ENCODE peak calls at places on chromosome 15, in four cellular contexts. One of them, this sample, is unnamed.

GRCh38 chr15:73344051-73344450 is 24.7 kb downstream of the HCN4 start:
- DNase-seq in suprapubic skin: no peak
- DNase-seq in prostate gland: no peak
- DNase-seq in ovary: no peak
- DNase-seq in this sample: no peak

GRCh38 chr15:73322665-73323373 is 45.9 kb downstream of the HCN4 start:
- DNase-seq in suprapubic skin: no peak
- DNase-seq in prostate gland: no peak
- DNase-seq in ovary: no peak
- DNase-seq in this sample: no peak

GRCh38 chr15:95162967-95163531 is 931.7 kb downstream of the MCTP2 start:
- DNase-seq in suprapubic skin: peak
- DNase-seq in prostate gland: no peak
- DNase-seq in ovary: no peak
- DNase-seq in this sample: no peak

GRCh38 chr15:23855947-23856346 is 168.8 kb upstream of the NDN start:
- DNase-seq in suprapubic skin: no peak
- DNase-seq in prostate gland: no peak
- DNase-seq in ovary: no peak
- DNase-seq in this sample: no peak

GRCh38 chr15:56672721-56673120 is 60.6 kb downstream of the ZNF280D start:
- DNase-seq in suprapubic skin: no peak
- DNase-seq in prostate gland: no peak
- DNase-seq in ovary: no peak
- DNase-seq in this sample: no peak

GRCh38 chr15:89332446-89332845 is 2.2 kb downstream of the POLG start:
- DNase-seq in suprapubic skin: no peak
- DNase-seq in prostate gland: no peak
- DNase-seq in ovary: no peak
- DNase-seq in this sample: no peak

GRCh38 chr15:75775296-75776074 is 62.8 kb upstream of the CSPG4 start:
- DNase-seq in suprapubic skin: no peak
- DNase-seq in prostate gland: no peak
- DNase-seq in ovary: no peak
- DNase-seq in this sample: no peak

GRCh38 chr15:74530771-74531143 is 10.3 kb upstream of the ARID3B start:
- DNase-seq in suprapubic skin: no peak
- DNase-seq in prostate gland: no peak
- DNase-seq in ovary: no peak
- DNase-seq in this sample: no peak

GRCh38 chr15:49060710-49061483 is 14.7 kb upstream of the SECISBP2L start:
- DNase-seq in suprapubic skin: no peak
- DNase-seq in prostate gland: no peak
- DNase-seq in ovary: no peak
- DNase-seq in this sample: no peak

GRCh38 chr15:92277776-92278175 is 115.9 kb upstream of the ST8SIA2 start:
- DNase-seq in suprapubic skin: no peak
- DNase-seq in prostate gland: no peak
- DNase-seq in ovary: no peak
- DNase-seq in this sample: peak

GRCh38 chr15:81893182-81893833 is 152.5 kb downstream of the MEX3B start:
- DNase-seq in suprapubic skin: no peak
- DNase-seq in prostate gland: no peak
- DNase-seq in ovary: no peak
- DNase-seq in this sample: no peak

GRCh38 chr15:48112242-48112641 is 8.5 kb upstream of the SLC24A5 start:
- DNase-seq in suprapubic skin: no peak
- DNase-seq in prostate gland: no peak
- DNase-seq in ovary: no peak
- DNase-seq in this sample: no peak

GRCh38 chr15:81820236-81820635 is 225.6 kb downstream of the MEX3B start:
- DNase-seq in suprapubic skin: no peak
- DNase-seq in prostate gland: no peak
- DNase-seq in ovary: no peak
- DNase-seq in this sample: no peak

GRCh38 chr15:50261979-50262378 is 3.5 kb downstream of the HDC start:
- DNase-seq in suprapubic skin: no peak
- DNase-seq in prostate gland: no peak
- DNase-seq in ovary: no peak
- DNase-seq in this sample: no peak

GRCh38 chr15:95701410-95701809 is 629.1 kb upstream of the NR2F2 start:
- DNase-seq in suprapubic skin: no peak
- DNase-seq in prostate gland: no peak
- DNase-seq in ovary: no peak
- DNase-seq in this sample: no peak

GRCh38 chr15:73959012-73959581 is 32.8 kb downstream of the LOXL1 start:
- DNase-seq in suprapubic skin: no peak
- DNase-seq in prostate gland: no peak
- DNase-seq in ovary: no peak
- DNase-seq in this sample: no peak

GRCh38 chr15:58114812-58115211 is 23.4 kb upstream of the AQP9 start:
- DNase-seq in suprapubic skin: no peak
- DNase-seq in prostate gland: no peak
- DNase-seq in ovary: no peak
- DNase-seq in this sample: no peak

GRCh38 chr15:67937153-67937761 is 97.4 kb upstream of the RNU6-1 start:
- DNase-seq in suprapubic skin: no peak
- DNase-seq in prostate gland: no peak
- DNase-seq in ovary: no peak
- DNase-seq in this sample: no peak

GRCh38 chr15:56804908-56805307 is 71.6 kb upstream of the ZNF280D start:
- DNase-seq in suprapubic skin: no peak
- DNase-seq in prostate gland: no peak
- DNase-seq in ovary: no peak
- DNase-seq in this sample: no peak

GRCh38 chr15:35874260-35874905 is 328.4 kb upstream of the DPH6 start:
- DNase-seq in suprapubic skin: no peak
- DNase-seq in prostate gland: no peak
- DNase-seq in ovary: no peak
- DNase-seq in this sample: no peak

GRCh38 chr15:73926191-73927002 is at the start of gene LOXL1:
- DNase-seq in suprapubic skin: no peak
- DNase-seq in prostate gland: peak
- DNase-seq in ovary: peak
- DNase-seq in this sample: no peak

GRCh38 chr15:61621146-61621545 is 392.0 kb upstream of the RORA start:
- DNase-seq in suprapubic skin: no peak
- DNase-seq in prostate gland: peak
- DNase-seq in ovary: no peak
- DNase-seq in this sample: no peak

GRCh38 chr15:81398910-81399551 is 25.0 kb upstream of the TMC3 start:
- DNase-seq in suprapubic skin: no peak
- DNase-seq in prostate gland: peak
- DNase-seq in ovary: no peak
- DNase-seq in this sample: no peak

GRCh38 chr15:89984421-89985010 is 16.6 kb upstream of the ZNF710 start:
- DNase-seq in suprapubic skin: no peak
- DNase-seq in prostate gland: no peak
- DNase-seq in ovary: no peak
- DNase-seq in this sample: no peak

GRCh38 chr15:52858388-52859176 is 68.4 kb upstream of the ONECUT1 start:
- DNase-seq in suprapubic skin: no peak
- DNase-seq in prostate gland: no peak
- DNase-seq in ovary: no peak
- DNase-seq in this sample: no peak

GRCh38 chr15:92326236-92326635 is 67.4 kb upstream of the ST8SIA2 start:
- DNase-seq in suprapubic skin: no peak
- DNase-seq in prostate gland: no peak
- DNase-seq in ovary: no peak
- DNase-seq in this sample: no peak

DNA sequence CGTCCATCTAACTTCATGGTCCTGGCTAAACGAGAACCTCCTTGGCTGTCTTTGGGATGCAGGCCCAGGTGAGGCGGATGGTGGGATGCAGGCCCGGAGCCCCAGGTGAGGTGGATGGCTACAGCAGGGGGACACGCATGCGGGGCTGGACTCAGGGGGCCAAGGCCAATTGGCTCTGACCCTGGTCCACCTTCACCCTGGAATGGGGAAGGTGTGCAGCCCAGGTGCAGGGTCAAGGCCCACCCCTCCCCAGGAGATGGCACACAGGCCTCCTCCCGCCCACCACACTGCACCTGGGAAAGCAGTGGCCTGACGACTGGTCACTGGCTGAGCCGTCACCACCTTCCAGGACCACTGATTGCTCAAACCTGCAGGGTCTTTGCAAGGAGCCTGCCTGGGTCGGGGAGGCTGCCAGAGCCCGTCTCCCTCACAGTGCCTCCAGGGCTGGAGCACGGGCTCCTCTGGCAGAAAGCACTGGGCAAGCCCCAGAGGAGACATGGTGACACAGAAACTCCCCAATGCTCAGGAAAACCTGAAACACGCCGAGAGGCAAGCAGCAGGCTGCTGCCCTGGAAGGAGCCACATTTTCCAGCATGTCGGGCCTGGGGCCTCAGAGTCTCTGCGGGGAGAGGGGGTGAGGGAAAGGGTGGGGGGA is 159.6 kb downstream of the LRRK1 start:
- DNase-seq in suprapubic skin: no peak
- DNase-seq in prostate gland: no peak
- DNase-seq in ovary: no peak
- DNase-seq in this sample: no peak
- TF ChIP-seq CTCF in suprapubic skin: no peak
- TF ChIP-seq CTCF in prostate gland: no peak
- TF ChIP-seq CTCF in ovary: no peak
- TF ChIP-seq CTCF in this sample: no peak

DNA sequence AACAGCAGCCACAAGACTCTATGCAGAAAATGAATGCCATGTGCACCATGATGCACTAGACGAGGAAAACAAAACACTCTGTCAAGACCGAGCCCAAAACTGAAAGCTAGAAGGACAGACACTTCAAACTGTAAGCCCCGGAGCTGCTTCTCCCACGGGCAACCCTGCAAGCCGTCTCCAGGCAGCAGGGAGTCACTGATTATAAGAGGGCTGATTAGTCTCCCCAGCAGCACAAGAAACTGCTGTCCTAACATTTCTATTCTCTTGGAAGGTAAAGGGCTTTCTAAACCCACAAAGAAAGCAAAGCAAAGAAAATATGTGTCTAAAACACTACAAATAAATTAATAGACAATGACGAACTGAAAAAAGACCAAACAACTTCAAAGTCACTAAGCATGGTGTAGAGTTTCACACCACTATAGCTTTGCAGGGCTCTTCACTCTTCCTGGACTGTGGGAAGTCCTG is 15.5 kb downstream of the TBC1D2B start:
- DNase-seq in suprapubic skin: peak
- DNase-seq in prostate gland: no peak
- DNase-seq in ovary: no peak
- DNase-seq in this sample: no peak
- H3K4me3 ChIP-seq in suprapubic skin: peak
- H3K4me3 ChIP-seq in prostate gland: no peak
- H3K4me3 ChIP-seq in ovary: peak
- H3K4me3 ChIP-seq in this sample: peak

DNA sequence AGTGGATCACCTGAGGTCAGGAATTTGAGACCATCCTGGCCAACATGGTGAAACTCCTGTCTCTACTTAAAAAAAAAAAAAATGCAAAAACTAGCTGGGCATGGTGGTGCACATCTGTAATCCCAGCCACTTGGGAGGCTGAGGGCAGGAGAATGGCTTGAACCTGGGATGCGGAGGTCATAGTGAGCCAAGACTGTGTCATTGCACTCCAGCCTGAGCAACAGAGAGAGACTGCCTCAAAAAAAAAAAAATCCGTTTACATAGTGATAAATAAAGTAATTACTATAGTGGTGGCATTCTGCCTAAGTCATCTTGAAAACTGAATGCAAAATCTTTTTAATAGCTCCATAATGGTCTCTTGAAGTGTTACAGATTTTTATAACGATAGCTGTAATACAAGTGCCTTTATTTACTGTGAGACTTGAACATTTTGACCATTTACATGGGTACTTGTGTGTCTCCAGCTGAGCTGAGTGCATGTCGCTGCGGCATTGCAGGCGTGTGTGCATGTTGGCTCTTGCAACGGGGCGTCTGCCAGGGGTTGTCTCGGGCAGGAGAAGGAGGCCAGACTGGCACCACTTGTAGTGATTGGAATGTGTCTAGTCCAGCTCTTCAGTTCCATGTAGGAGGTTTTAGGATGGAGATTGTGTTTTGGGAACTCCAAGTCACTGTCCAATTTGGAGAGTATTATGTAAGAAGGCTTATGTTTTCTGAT is 111.9 kb downstream of the IGF1R start:
- DNase-seq in suprapubic skin: no peak
- DNase-seq in prostate gland: peak
- DNase-seq in ovary: no peak
- DNase-seq in this sample: no peak
- TF ChIP-seq CTCF in suprapubic skin: no peak
- TF ChIP-seq CTCF in prostate gland: no peak
- TF ChIP-seq CTCF in ovary: no peak
- TF ChIP-seq CTCF in this sample: no peak

GRCh38 chr15:31438601-31439265 is 112.1 kb downstream of the KLF13 start:
- DNase-seq in suprapubic skin: no peak
- DNase-seq in prostate gland: no peak
- DNase-seq in ovary: no peak
- DNase-seq in this sample: no peak

GRCh38 chr15:31442203-31443090 is 115.8 kb downstream of the KLF13 start:
- DNase-seq in suprapubic skin: no peak
- DNase-seq in prostate gland: no peak
- DNase-seq in ovary: no peak
- DNase-seq in this sample: no peak

GRCh38 chr15:31439328-31439727 is 112.7 kb downstream of the KLF13 start:
- DNase-seq in suprapubic skin: no peak
- DNase-seq in prostate gland: no peak
- DNase-seq in ovary: no peak
- DNase-seq in this sample: no peak

GRCh38 chr15:31437686-31438085 is 111.1 kb downstream of the KLF13 start:
- DNase-seq in suprapubic skin: no peak
- DNase-seq in prostate gland: no peak
- DNase-seq in ovary: no peak
- DNase-seq in this sample: no peak

DNA sequence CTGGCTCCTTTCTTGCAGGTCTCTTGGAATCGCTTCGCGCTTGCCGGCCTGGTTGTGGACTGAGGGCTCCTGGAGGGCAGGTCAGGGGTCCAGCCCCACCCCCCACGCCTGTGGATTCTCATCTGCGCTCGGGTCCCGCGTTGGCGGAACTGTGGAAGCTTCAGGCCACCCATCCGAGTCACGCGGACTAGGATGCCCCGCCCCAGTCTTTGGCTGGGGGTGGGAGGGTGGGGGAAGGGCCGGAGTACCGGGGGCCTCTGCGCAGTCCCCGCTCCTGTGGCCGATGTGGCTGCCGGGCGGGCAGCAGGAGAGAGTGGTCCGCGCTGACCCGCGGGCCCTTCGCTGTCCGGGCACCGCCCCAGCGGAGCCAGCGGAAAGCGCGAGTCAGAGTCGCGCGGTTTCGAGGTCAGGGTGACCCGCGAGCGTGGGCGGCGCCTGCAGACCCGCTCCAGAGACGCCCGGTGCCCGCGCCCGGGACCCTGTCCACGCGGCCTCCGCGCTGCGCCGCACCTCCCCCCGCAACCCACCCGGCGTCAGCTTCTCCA is 114.2 kb downstream of the KLF13 start:
- DNase-seq in suprapubic skin: peak
- DNase-seq in prostate gland: no peak
- DNase-seq in ovary: peak
- DNase-seq in this sample: no peak
- H3K4me3 ChIP-seq in suprapubic skin: peak
- H3K4me3 ChIP-seq in prostate gland: peak
- H3K4me3 ChIP-seq in ovary: peak
- H3K4me3 ChIP-seq in this sample: no peak

This sample was measured in GM12864.